ENCODE peak calls at places on chromosomes 13 and 19, in nine cellular contexts. M, R, B, V, X, T, W, P and A are unnamed samples.

GRCh38 chr13:94454906-94455305 is 24.6 kb downstream of the DCT start:
- DNase-seq in M (peak; percentile 20), R (no peak), B (no peak), V (no peak), X (no peak), T (peak; percentile 1), W (peak; percentile 19), P (no peak), A (no peak)

GRCh38 chr19:51651216-51651846 is 4.7 kb upstream of the SIGLEC14 start:
- DNase-seq in M (no peak), R (peak; percentile 53), B (no peak), V (no peak), X (no peak), T (no peak), W (no peak), P (no peak), A (no peak)

GRCh38 chr13:82829040-82829439 is 1053.2 kb downstream of the SLITRK1 start:
- DNase-seq in M (no peak), R (no peak), B (no peak), V (no peak), X (no peak), T (no peak), W (no peak), P (no peak), A (no peak)

GRCh38 chr19:18995804-18996241 is 37.5 kb downstream of the SUGP2 start:
- DNase-seq in M (peak; percentile 70), R (peak; percentile 63), B (peak; percentile 93), V (peak; percentile 91), X (peak; percentile 67), T (peak; percentile 96), W (peak; percentile 66), P (peak; percentile 91), A (peak; percentile 46)

GRCh38 chr19:17076539-17076919 is 952 bp downstream of the MYO9B start:
- DNase-seq in M (peak; percentile 31), R (no peak), B (no peak), V (no peak), X (no peak), T (no peak), W (peak; percentile 32), P (no peak), A (no peak)

GRCh38 chr13:47598340-47598911 is 402.6 kb downstream of the SUCLA2 start:
- DNase-seq in M (peak; percentile 26), R (no peak), B (peak; percentile 34), V (no peak), X (no peak), T (peak; percentile 13), W (peak; percentile 12), P (peak; percentile 27), A (no peak)

GRCh38 chr19:6252066-6252465 is 27.7 kb downstream of the MLLT1 start:
- DNase-seq in M (no peak), R (no peak), B (no peak), V (no peak), X (no peak), T (no peak), W (no peak), P (no peak), A (no peak)

GRCh38 chr13:78595819-78596700 is 7.3 kb downstream of the POU4F1 start:
- DNase-seq in M (no peak), R (no peak), B (no peak), V (no peak), X (no peak), T (no peak), W (no peak), P (no peak), A (no peak)

GRCh38 chr13:90375851-90376250 is 971.6 kb upstream of the MIR17HG start:
- DNase-seq in M (peak; percentile 47), R (no peak), B (no peak), V (no peak), X (no peak), T (no peak), W (no peak), P (peak; percentile 24), A (no peak)

GRCh38 chr13:102907886-102908515 is 62.2 kb downstream of the ERCC5 start:
- DNase-seq in M (peak; percentile 14), R (no peak), B (no peak), V (no peak), X (no peak), T (no peak), W (peak; percentile 51), P (no peak), A (no peak)

GRCh38 chr19:12035220-12036172 is at the start of gene ZNF433:
- DNase-seq in M (peak; percentile 98), R (peak; percentile 94), B (peak; percentile 86), V (peak; percentile 36), X (peak; percentile 84), T (peak; percentile 71), W (peak; percentile 90), P (peak; percentile 82), A (peak; percentile 19)

GRCh38 chr13:59261928-59262488 is 901.7 kb downstream of the DIAPH3 start:
- DNase-seq in M (no peak), R (no peak), B (peak; percentile 44), V (no peak), X (no peak), T (peak; percentile 12), W (no peak), P (peak; percentile 53), A (no peak)

GRCh38 chr19:49954933-49955332 is 6.0 kb downstream of the SIGLEC11 start:
- DNase-seq in M (no peak), R (no peak), B (no peak), V (no peak), X (no peak), T (peak; percentile 16), W (no peak), P (no peak), A (no peak)

GRCh38 chr13:41313659-41314197 is 2.7 kb downstream of the NAA16 start:
- DNase-seq in M (no peak), R (no peak), B (no peak), V (no peak), X (no peak), T (no peak), W (no peak), P (no peak), A (no peak)
- H3K4me3 ChIP-seq in M (peak overlapping the region; percentile 89), R (no peak overlapping the region), B (no peak overlapping the region), V (peak overlapping the region; percentile 33), X (peak overlapping the region; percentile 98), T (peak overlapping the region; percentile 23), W (peak overlapping the region; percentile 83), P (peak overlapping the region; percentile 91), A (no peak overlapping the region)

GRCh38 chr19:13035820-13036365 is 40.6 kb downstream of the NFIX start:
- DNase-seq in M (no peak), R (no peak), B (no peak), V (no peak), X (no peak), T (no peak), W (no peak), P (no peak), A (no peak)
- TF ChIP-seq CTCF in M (no peak), R (no peak), B (no peak), V (no peak), X (no peak), T (no peak), W (no peak), P (no peak), A (no peak)

GRCh38 chr19:40597329-40597838 is 3.8 kb upstream of the LTBP4 start:
- DNase-seq in M (no peak), R (no peak), B (no peak), V (no peak), X (no peak), T (no peak), W (no peak), P (no peak), A (no peak)
- H3K4me3 ChIP-seq in M (peak overlapping the region; percentile 68), R (peak overlapping the region; percentile 15), B (no peak overlapping the region), V (peak overlapping the region; percentile 69), X (peak overlapping the region; percentile 50), T (peak overlapping the region; percentile 50), W (no peak overlapping the region), P (peak overlapping the region; percentile 25), A (peak overlapping the region; percentile 65)

GRCh38 chr19:55132453-55133129 is 15.2 kb upstream of the PPP1R12C start:
- DNase-seq in M (no peak), R (no peak), B (no peak), V (no peak), X (no peak), T (no peak), W (no peak), P (no peak), A (no peak)
- TF ChIP-seq CTCF in M (no peak), R (no peak), B (no peak), V (peak; percentile 25), X (no peak), T (peak; percentile 17), W (no peak), P (no peak), A (no peak)

DNA sequence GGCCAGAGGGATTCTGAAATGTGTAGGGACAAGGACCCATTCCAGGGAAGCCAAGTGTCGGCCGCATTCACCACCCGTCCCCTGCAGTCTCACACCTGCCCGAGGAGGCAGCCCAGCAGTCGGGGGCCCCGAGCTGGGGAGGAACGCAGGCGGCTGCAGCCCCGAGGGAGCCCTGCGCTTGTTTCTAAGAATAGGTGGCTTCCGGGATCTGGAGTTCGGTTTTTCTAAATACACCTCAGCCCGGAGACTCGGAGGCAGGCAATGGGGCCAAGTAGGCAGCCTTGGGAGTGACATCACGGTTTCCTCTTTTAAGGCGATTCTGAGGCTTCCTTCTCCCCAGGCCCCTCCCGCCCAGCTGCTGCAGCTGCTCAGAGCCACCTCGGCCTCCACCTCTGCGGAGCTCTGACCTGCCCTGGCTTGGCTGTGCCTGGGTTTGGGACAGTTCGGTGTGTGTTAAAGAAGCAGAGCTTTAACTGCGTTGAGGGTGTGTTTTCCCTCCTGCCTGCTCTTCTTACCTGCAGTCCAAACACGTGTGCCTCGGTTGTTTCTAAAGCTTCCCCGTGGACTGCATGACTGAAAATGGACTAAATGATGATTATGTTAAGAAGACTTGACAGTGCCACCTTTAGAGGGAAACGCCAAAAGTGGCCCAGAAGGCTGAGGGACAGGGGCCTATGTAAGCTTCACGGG is 80.5 kb downstream of the COL4A2 start:
- DNase-seq in M (no peak), R (no peak), B (peak; percentile 67), V (no peak), X (no peak), T (peak; percentile 84), W (peak; percentile 57), P (peak; percentile 70), A (no peak)
- H3K4me3 ChIP-seq in M (no peak overlapping the region), R (no peak overlapping the region), B (no peak overlapping the region), V (peak overlapping the region; percentile 35), X (no peak overlapping the region), T (no peak overlapping the region), W (peak overlapping the region; percentile 19), P (no peak overlapping the region), A (peak overlapping the region; percentile 25)

GRCh38 chr19:22733691-22734090 is 50.3 kb downstream of the ZNF99 start:
- DNase-seq in M (no peak), R (no peak), B (no peak), V (no peak), X (no peak), T (no peak), W (no peak), P (no peak), A (no peak)
- TF ChIP-seq CTCF in M (no peak), R (no peak), B (no peak), V (no peak), X (no peak), T (no peak), W (no peak), P (no peak), A (no peak)

DNA sequence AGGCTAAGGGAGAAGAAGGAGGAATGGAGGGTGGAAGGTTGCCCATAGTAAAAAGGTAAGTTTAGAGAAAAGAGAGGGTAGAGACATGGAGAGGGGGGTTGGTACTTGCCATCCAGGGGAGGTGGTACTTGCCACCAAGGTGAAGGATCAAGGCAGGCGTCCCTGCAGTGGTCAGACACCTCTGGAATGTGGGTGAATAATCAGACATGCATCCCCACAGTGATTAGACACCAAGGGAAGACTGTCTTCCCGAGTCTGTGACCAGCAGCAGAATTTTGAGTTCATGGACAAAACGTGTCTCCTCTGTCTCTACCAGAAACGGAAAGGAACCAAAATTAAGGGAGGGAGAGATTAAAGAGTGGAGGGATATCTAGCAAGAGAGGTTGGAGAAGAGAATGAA is 27.1 kb upstream of the IGFL1 start:
- DNase-seq in M (no peak), R (no peak), B (no peak), V (no peak), X (no peak), T (no peak), W (no peak), P (no peak), A (no peak)
- H3K4me3 ChIP-seq in M (no peak overlapping the region), R (no peak overlapping the region), B (no peak overlapping the region), V (no peak overlapping the region), X (no peak overlapping the region), T (no peak overlapping the region), W (no peak overlapping the region), P (no peak overlapping the region), A (no peak overlapping the region)